ENCODE peak calls at places on chromosomes 12 and 14, in ten cellular contexts. U is naive thymus-derived CD4-positive, alpha-beta T cell; Q is H9; I is pancreas; S is stimulated activated CD4-positive, alpha-beta T cell treated with anti-CD3 and anti-CD28 coated beads, Interleukin-15, amount 100 ng/mL, for 24 hours; H is psoas muscle; O is stomach; A is memory B cell; F is COR-L47; V is CD8-positive, alpha-beta memory T cell. C is an unnamed sample.

GRCh38 chr12:11732760-11733159 is 83.3 kb downstream of the ETV6 start:
- DNase-seq in U (no peak), Q (no peak), I (no peak), S (no peak), H (no peak), O (no peak), A (no peak), F (no peak), V (no peak), C (no peak)

GRCh38 chr14:105124837-105125222 is 43.7 kb downstream of the JAG2 start:
- DNase-seq in U (no peak), Q (no peak), I (no peak), S (no peak), H (no peak), O (no peak), A (no peak), F (no peak), V (no peak), C (no peak)

GRCh38 chr14:92553456-92553855 is 39.9 kb downstream of the RIN3 start:
- DNase-seq in U (no peak), Q (no peak), I (no peak), S (no peak), H (no peak), O (no peak), A (no peak), F (no peak), V (no peak), C (no peak)

GRCh38 chr12:62133440-62133839 is 126.8 kb upstream of the USP15 start:
- DNase-seq in U (no peak), Q (no peak), I (no peak), S (no peak), H (no peak), O (no peak), A (no peak), F (no peak), V (no peak), C (no peak)

GRCh38 chr12:120994589-120995337 is 16.4 kb downstream of the HNF1A start:
- DNase-seq in U (no peak), Q (no peak), I (no peak), S (no peak), H (no peak), O (no peak), A (no peak), F (no peak), V (no peak), C (no peak)

GRCh38 chr14:100241279-100241678 is 2.3 kb downstream of the YY1 start:
- DNase-seq in U (no peak), Q (no peak), I (no peak), S (no peak), H (no peak), O (no peak), A (no peak), F (no peak), V (no peak), C (no peak)

GRCh38 chr14:65966188-65966587 is 520.0 kb upstream of the CCDC196 start:
- DNase-seq in U (no peak), Q (no peak), I (no peak), S (no peak), H (no peak), O (no peak), A (no peak), F (no peak), V (no peak), C (no peak)

GRCh38 chr14:106442857-106443256 is 916.5 kb downstream of the TMEM121 start:
- DNase-seq in U (no peak), Q (no peak), I (no peak), S (peak), H (no peak), O (no peak), A (peak), F (no peak), V (peak), C (peak)

GRCh38 chr12:45866299-45866698 is 124.1 kb downstream of the SCAF11 start:
- DNase-seq in U (no peak), Q (no peak), I (no peak), S (no peak), H (no peak), O (no peak), A (no peak), F (no peak), V (no peak), C (no peak)

GRCh38 chr12:45336331-45336730 is 120.4 kb downstream of the ANO6 start:
- DNase-seq in U (no peak), Q (no peak), I (no peak), S (no peak), H (no peak), O (no peak), A (no peak), F (no peak), V (no peak), C (no peak)

GRCh38 chr12:120902846-120903381 is 1.2 kb downstream of the SPPL3 start:
- DNase-seq in U (no peak), Q (no peak), I (no peak), S (peak), H (no peak), O (no peak), A (no peak), F (no peak), V (peak), C (no peak)

GRCh38 chr12:3133410-3133793 is 56.2 kb downstream of the TSPAN9 start:
- DNase-seq in U (no peak), Q (no peak), I (no peak), S (no peak), H (no peak), O (no peak), A (no peak), F (no peak), V (no peak), C (no peak)

GRCh38 chr12:11264501-11264900 is 5.0 kb downstream of the PRB3 start:
- DNase-seq in U (no peak), Q (no peak), I (no peak), S (no peak), H (no peak), O (no peak), A (no peak), F (no peak), V (no peak), C (no peak)

GRCh38 chr14:61620130-61620946 is 75.0 kb upstream of the HIF1A start:
- DNase-seq in U (no peak), Q (no peak), I (no peak), S (peak), H (no peak), O (no peak), A (no peak), F (no peak), V (no peak), C (no peak)

GRCh38 chr12:71665109-71665476 is 992 bp downstream of the THAP2 start:
- DNase-seq in U (no peak), Q (no peak), I (no peak), S (peak), H (no peak), O (peak), A (no peak), F (no peak), V (no peak), C (no peak)

GRCh38 chr14:106185837-106186233 is 659.5 kb downstream of the TMEM121 start:
- DNase-seq in U (peak), Q (no peak), I (no peak), S (peak), H (no peak), O (peak), A (peak), F (no peak), V (peak), C (peak)

GRCh38 chr12:1793426-1794210 is 26.7 kb upstream of the LRTM2 start:
- DNase-seq in U (no peak), Q (no peak), I (no peak), S (no peak), H (no peak), O (no peak), A (no peak), F (no peak), V (no peak), C (no peak)

GRCh38 chr12:51869490-51869865 is 18.4 kb upstream of the ANKRD33 start:
- DNase-seq in U (no peak), Q (no peak), I (no peak), S (no peak), H (no peak), O (no peak), A (no peak), F (no peak), V (no peak), C (no peak)

GRCh38 chr12:38921025-38921677 is 15.8 kb upstream of the CPNE8 start:
- DNase-seq in U (peak), Q (peak), I (peak), S (peak), H (no peak), O (peak), A (no peak), F (peak), V (no peak), C (no peak)

GRCh38 chr14:89836830-89837469 is 117.6 kb downstream of the EFCAB11 start:
- DNase-seq in U (no peak), Q (no peak), I (no peak), S (no peak), H (no peak), O (no peak), A (no peak), F (no peak), V (no peak), C (no peak)

GRCh38 chr14:100574642-100575031 is 12.6 kb downstream of the BEGAIN start:
- DNase-seq in U (no peak), Q (no peak), I (no peak), S (no peak), H (no peak), O (no peak), A (no peak), F (no peak), V (no peak), C (no peak)

GRCh38 chr12:94202245-94203180 is 54.1 kb downstream of the PLXNC1 start:
- DNase-seq in U (no peak), Q (no peak), I (no peak), S (no peak), H (no peak), O (no peak), A (no peak), F (no peak), V (no peak), C (no peak)

GRCh38 chr12:131694116-131694838 is 16.6 kb upstream of the SFSWAP start:
- DNase-seq in U (no peak), Q (no peak), I (no peak), S (no peak), H (no peak), O (peak), A (no peak), F (no peak), V (no peak), C (no peak)

GRCh38 chr14:43901950-43902349 is 605.1 kb downstream of the FSCB start:
- DNase-seq in U (no peak), Q (no peak), I (no peak), S (no peak), H (no peak), O (no peak), A (no peak), F (no peak), V (no peak), C (no peak)

GRCh38 chr12:27123642-27124041 is 41.3 kb upstream of the C12orf71 start:
- DNase-seq in U (no peak), Q (no peak), I (no peak), S (no peak), H (no peak), O (no peak), A (no peak), F (no peak), V (no peak), C (no peak)

GRCh38 chr12:16088421-16088820 is 177.3 kb downstream of the DERA start:
- DNase-seq in U (no peak), Q (no peak), I (no peak), S (no peak), H (no peak), O (no peak), A (no peak), F (no peak), V (no peak), C (no peak)

GRCh38 chr14:22715186-22715812 is 51.2 kb upstream of the OXA1L start:
- DNase-seq in U (no peak), Q (no peak), I (no peak), S (no peak), H (no peak), O (no peak), A (no peak), F (no peak), V (no peak), C (no peak)

GRCh38 chr12:97748298-97748697 is 285.7 kb downstream of the RMST start:
- DNase-seq in U (no peak), Q (no peak), I (no peak), S (no peak), H (no peak), O (no peak), A (no peak), F (peak), V (no peak), C (no peak)

GRCh38 chr12:57127101-57127709 is 1.1 kb upstream of the LRP1 start:
- DNase-seq in U (peak), Q (peak), I (peak), S (peak), H (peak), O (peak), A (peak), F (peak), V (peak), C (peak)

GRCh38 chr12:43957732-43958131 is 121.9 kb downstream of the TMEM117 start:
- DNase-seq in U (peak), Q (no peak), I (no peak), S (peak), H (no peak), O (no peak), A (peak), F (peak), V (peak), C (no peak)